ENCODE peak calls at places on chromosome 5, in seven cellular contexts. Y, G, L, D, N, V and P are unnamed samples.

GRCh38 chr5:174801798-174802197 is 77.4 kb downstream of the MSX2 start:
- DNase-seq in G (no peak), V (peak), N (no peak), Y (no peak), D (no peak), L (no peak), P (no peak)

GRCh38 chr5:111224561-111224989 is 391 bp downstream of the CAMK4 start:
- DNase-seq in L (no peak), G (no peak), N (no peak), D (no peak), Y (peak), V (no peak), P (no peak)

GRCh38 chr5:14218897-14219573 is 75.9 kb downstream of the TRIO start:
- DNase-seq in G (no peak), L (no peak), N (no peak), D (no peak), V (no peak), Y (no peak), P (no peak)

GRCh38 chr5:79436224-79436623 is 77.7 kb downstream of the HOMER1 start:
- DNase-seq in N (no peak), Y (no peak), V (peak), L (no peak), G (no peak), D (no peak), P (no peak)

GRCh38 chr5:173786296-173787187 is 101.6 kb upstream of the CPEB4 start:
- DNase-seq in L (no peak), G (no peak), N (no peak), D (no peak), V (no peak), Y (no peak), P (no peak)

GRCh38 chr5:123610209-123610608 is 98.2 kb downstream of the CSNK1G3 start:
- DNase-seq in Y (no peak), G (no peak), V (no peak), N (no peak), D (no peak), L (no peak), P (no peak)

GRCh38 chr5:176653401-176653800 is 6.1 kb downstream of the TSPAN17 start:
- DNase-seq in D (no peak), G (no peak), V (peak), Y (no peak), L (no peak), N (no peak), P (no peak)

GRCh38 chr5:58455066-58455465 is 4.8 kb downstream of the PLK2 start:
- DNase-seq in D (no peak), V (peak), L (no peak), N (no peak), G (no peak), Y (no peak), P (no peak)

GRCh38 chr5:149024477-149024876 is 38.4 kb downstream of the SH3TC2 start:
- DNase-seq in Y (no peak), V (peak), N (no peak), G (no peak), L (no peak), D (no peak), P (peak)

GRCh38 chr5:122078116-122078865 is at the start of gene LOX:
- DNase-seq in L (peak), G (no peak), N (peak), V (peak), D (peak), Y (peak), P (no peak)

GRCh38 chr5:114174837-114175236 is 187.0 kb upstream of the KCNN2 start:
- DNase-seq in V (no peak), G (no peak), D (no peak), N (no peak), Y (no peak), L (no peak), P (no peak)

GRCh38 chr5:156128026-156128425 is 198.9 kb upstream of the SGCD start:
- DNase-seq in G (no peak), N (no peak), D (no peak), V (no peak), Y (no peak), L (no peak), P (no peak)

GRCh38 chr5:99116526-99116925 is 187.7 kb upstream of the CHD1 start:
- DNase-seq in D (no peak), V (no peak), N (no peak), G (no peak), Y (no peak), L (no peak), P (no peak)

GRCh38 chr5:56523779-56524178 is 290.6 kb upstream of the ANKRD55 start:
- DNase-seq in N (no peak), G (no peak), L (peak), D (no peak), Y (no peak), V (no peak), P (no peak)

GRCh38 chr5:97929383-97929782 is 746.3 kb upstream of the RIOK2 start:
- DNase-seq in D (no peak), N (no peak), V (peak), L (no peak), G (no peak), Y (no peak), P (no peak)

GRCh38 chr5:147675168-147675567 is 107.4 kb downstream of the JAKMIP2 start:
- DNase-seq in Y (no peak), N (no peak), V (no peak), D (no peak), L (no peak), G (no peak), P (no peak)

GRCh38 chr5:40871177-40871576 is 30.0 kb downstream of the CARD6 start:
- DNase-seq in D (no peak), N (no peak), V (peak), Y (no peak), G (no peak), L (no peak), P (no peak)

GRCh38 chr5:154593091-154593490 is 115.1 kb upstream of the HAND1 start:
- DNase-seq in Y (no peak), D (no peak), V (peak), G (no peak), L (no peak), N (no peak), P (no peak)

GRCh38 chr5:118006229-118006628 is 982.1 kb downstream of the DTWD2 start:
- DNase-seq in L (no peak), D (no peak), V (no peak), N (no peak), Y (no peak), G (no peak), P (no peak)

GRCh38 chr5:150022163-150022540 is 21.6 kb downstream of the HMGXB3 start:
- DNase-seq in N (no peak), V (peak), D (no peak), L (no peak), G (no peak), Y (no peak), P (no peak)

GRCh38 chr5:54904425-54904824 is 81.0 kb downstream of the ESM1 start:
- DNase-seq in Y (no peak), L (no peak), N (no peak), G (no peak), V (peak), D (no peak), P (no peak)

GRCh38 chr5:95669540-95669939 is 13.3 kb downstream of the SPATA9 start:
- DNase-seq in L (peak), D (no peak), V (peak), Y (peak), G (no peak), N (peak), P (no peak)

GRCh38 chr5:12934722-12935121 is 1009.8 kb downstream of the DNAH5 start:
- DNase-seq in Y (no peak), N (no peak), L (no peak), D (no peak), V (no peak), G (no peak), P (no peak)

GRCh38 chr5:143261748-143262392 is 141.6 kb downstream of the NR3C1 start:
- DNase-seq in D (no peak), V (peak), G (no peak), N (no peak), L (no peak), Y (no peak), P (no peak)

GRCh38 chr5:142544946-142545652 is 140.8 kb downstream of the FGF1 start:
- DNase-seq in G (no peak), N (no peak), D (no peak), V (peak), L (no peak), Y (no peak), P (no peak)

GRCh38 chr5:164475339-164475977 is 970.0 kb downstream of the MAT2B start:
- DNase-seq in D (no peak), G (no peak), L (no peak), V (peak), Y (no peak), N (no peak), P (no peak)

GRCh38 chr5:107428303-107428761 is 242.4 kb downstream of the EFNA5 start:
- DNase-seq in N (no peak), L (no peak), Y (no peak), G (no peak), V (peak), D (no peak), P (no peak)

GRCh38 chr5:5419291-5420210 is 2.9 kb upstream of the ICE1 start:
- DNase-seq in V (peak), Y (no peak), G (no peak), D (no peak), L (no peak), N (no peak), P (peak)

GRCh38 chr5:159576902-159577301 is 246.6 kb upstream of the IL12B start:
- DNase-seq in L (no peak), G (no peak), D (no peak), V (no peak), Y (no peak), N (no peak), P (no peak)

GRCh38 chr5:159586941-159587340 is 256.7 kb upstream of the IL12B start:
- DNase-seq in N (no peak), G (no peak), D (no peak), Y (no peak), L (no peak), V (no peak), P (no peak)

GRCh38 chr5:159582756-159583523 is 252.7 kb upstream of the IL12B start:
- DNase-seq in N (no peak), L (no peak), Y (no peak), V (no peak), D (no peak), G (no peak), P (no peak)

GRCh38 chr5:159581502-159582249 is 251.4 kb upstream of the IL12B start:
- DNase-seq in G (no peak), N (no peak), L (peak), V (peak), Y (no peak), D (no peak), P (peak)
- TF ChIP-seq CTCF in G (no peak), N (no peak), L (no peak), V (peak), Y (no peak), D (no peak), P (no peak)

GRCh38 chr5:34452170-34452828 is 203.8 kb upstream of the RAI14 start:
- DNase-seq in Y (no peak), N (no peak), L (no peak), V (peak), G (no peak), D (no peak), P (peak)
- TF ChIP-seq CTCF in Y (no peak), N (no peak), L (no peak), V (peak), G (no peak), D (peak), P (peak)

DNA sequence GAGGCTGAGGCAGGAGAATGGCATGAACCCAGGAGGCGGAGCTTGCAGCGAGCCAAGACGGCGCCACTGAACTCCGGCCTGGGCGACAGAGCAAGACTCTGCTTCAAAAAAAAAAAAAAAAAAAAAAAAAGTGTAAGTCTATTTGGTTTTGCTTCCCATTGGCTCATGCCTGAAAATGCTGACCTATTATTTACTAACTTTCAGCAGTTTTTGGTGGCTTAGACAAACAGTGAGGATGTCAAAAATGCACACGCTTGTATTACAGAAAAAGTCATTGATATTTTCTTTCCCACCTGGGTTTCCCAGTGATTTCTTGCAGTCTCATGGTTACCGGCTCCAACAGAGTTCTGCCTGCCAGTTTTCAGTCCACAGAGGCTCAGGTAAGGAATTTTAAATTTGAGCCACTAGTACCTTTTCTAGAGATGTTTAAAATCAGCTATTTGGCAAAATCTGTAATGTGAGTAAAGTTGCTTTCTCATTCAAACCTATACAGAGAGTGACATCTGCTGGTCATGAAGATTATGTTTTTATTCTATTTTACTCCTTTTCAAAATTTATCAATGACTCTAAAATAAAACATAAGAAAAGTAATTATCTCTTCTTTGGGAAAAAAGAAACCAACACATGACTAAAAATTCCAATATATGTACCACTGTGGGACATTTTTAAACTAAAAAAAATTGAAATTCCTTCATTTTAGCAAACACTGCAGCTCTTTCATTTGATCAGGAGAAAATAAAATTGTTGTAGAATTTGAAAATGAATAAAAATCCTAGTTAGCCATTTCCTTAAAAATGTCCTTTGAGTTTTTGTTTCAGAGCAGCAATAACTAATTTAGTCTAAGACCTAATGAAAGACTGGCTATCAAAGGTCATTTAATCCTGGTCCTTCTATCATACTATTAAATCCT is 8.8 kb downstream of the FAM200C start:
- DNase-seq in N (no peak), G (no peak), L (no peak), V (peak), D (no peak), Y (no peak), P (no peak)
- TF ChIP-seq CTCF in N (peak), G (peak), L (peak), V (peak), D (peak), Y (peak), P (peak)

DNA sequence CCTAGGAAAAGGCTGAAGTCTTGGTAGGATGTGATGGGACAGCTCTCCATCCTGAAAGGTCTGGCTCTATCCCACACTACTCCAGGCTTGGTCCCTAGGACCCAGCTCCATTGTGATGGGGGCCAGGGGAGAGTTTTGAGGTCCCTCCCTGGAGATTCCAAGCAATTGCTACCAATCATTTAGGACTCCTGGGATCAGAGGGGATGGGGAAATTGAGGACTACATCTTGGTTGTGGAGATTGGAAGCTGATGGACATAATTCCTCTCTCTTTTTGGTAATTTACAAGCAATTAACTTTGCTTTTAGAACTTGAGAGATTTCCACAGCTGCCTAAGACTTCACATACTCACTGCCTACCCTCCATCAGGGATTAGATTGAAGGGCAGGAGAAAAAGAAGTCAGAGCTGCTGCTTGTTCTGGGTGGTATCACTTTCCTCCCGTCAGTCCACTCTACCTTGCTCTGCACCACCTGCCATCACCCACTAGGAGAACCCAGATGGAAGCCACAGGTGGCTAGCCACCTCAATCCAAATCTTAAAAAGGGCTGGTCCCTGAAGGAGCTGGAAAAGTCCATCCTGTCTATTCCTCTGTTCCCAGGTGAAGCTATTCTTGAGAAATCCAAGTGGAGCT is 10.6 kb downstream of the IRF1 start:
- DNase-seq in D (no peak), V (no peak), N (no peak), Y (no peak), L (no peak), G (peak), P (no peak)
- TF ChIP-seq CTCF in D (no peak), V (no peak), N (no peak), Y (no peak), L (no peak), G (no peak), P (no peak)

DNA sequence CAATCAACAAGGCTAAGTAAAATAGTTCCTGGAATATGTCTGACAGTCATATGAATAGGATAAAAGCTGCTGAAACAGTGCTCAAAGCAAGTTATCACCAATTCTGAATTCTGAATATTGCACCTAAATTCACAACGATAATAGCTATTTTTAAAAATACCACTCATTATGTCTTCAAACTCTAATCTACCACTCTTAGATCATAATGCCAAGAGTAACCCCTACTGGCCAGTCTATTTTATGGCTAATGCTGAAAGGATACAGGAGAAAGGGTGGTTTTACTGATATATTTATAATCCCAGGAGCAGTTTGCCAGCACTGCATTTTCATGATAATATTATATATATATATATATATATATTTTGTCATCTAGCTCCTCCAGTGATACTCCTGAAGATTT is 232.8 kb downstream of the PDE4D start:
- DNase-seq in N (no peak), D (no peak), L (no peak), V (peak), G (no peak), Y (no peak), P (peak)
- TF ChIP-seq CTCF in N (peak), D (peak), L (no peak), V (peak), G (peak), Y (no peak), P (peak)